ENCODE peak calls at places on chromosomes 16 and 17, in nine cellular contexts. S is breast epithelium, H is neural progenitor cell, M is Caco-2, Z is astrocyte, T is right atrium auricular region, U is lung, X is esophagus squamous epithelium, I is stomach. R is an unnamed sample. For H3K36me3, the result is how much of the 10 kb centered on the place peaks cover.

GRCh38 chr17:49990921-49991320 is 4.1 kb downstream of the DLX3 start:
- DNase-seq in S (no peak), H (no peak), M (no peak), Z (no peak), T (no peak), U (no peak), X (no peak), I (no peak), R (no peak)

GRCh38 chr17:72104164-72104862 is 16.5 kb upstream of the SOX9 start:
- DNase-seq in S (no peak), H (no peak), M (no peak), Z (peak), T (peak), U (no peak), X (no peak), I (no peak), R (no peak)

GRCh38 chr16:17578921-17579876 is 108.4 kb upstream of the XYLT1 start:
- DNase-seq in S (no peak), H (peak), M (peak), Z (peak), T (peak), U (peak), X (no peak), I (peak), R (peak)

GRCh38 chr17:13538841-13539411 is 62.8 kb downstream of the HS3ST3A1 start:
- DNase-seq in S (no peak), H (no peak), M (no peak), Z (peak), T (no peak), U (no peak), X (no peak), I (no peak), R (no peak)

GRCh38 chr17:73956595-73957465 is 246.6 kb upstream of the RPL38 start:
- DNase-seq in S (no peak), H (peak), M (peak), Z (no peak), T (no peak), U (peak), X (no peak), I (peak), R (peak)

GRCh38 chr17:55635253-55635766 is 87.4 kb downstream of the TMEM100 start:
- DNase-seq in S (no peak), H (no peak), M (no peak), Z (no peak), T (no peak), U (no peak), X (no peak), I (no peak), R (no peak)

GRCh38 chr17:39701784-39702422 is 2.0 kb downstream of the ERBB2 start:
- DNase-seq in S (no peak), H (peak), M (no peak), Z (no peak), T (no peak), U (no peak), X (no peak), I (no peak), R (no peak)

GRCh38 chr17:72301887-72302286 is 181.1 kb downstream of the SOX9 start:
- DNase-seq in S (no peak), H (no peak), M (no peak), Z (no peak), T (no peak), U (no peak), X (no peak), I (no peak), R (no peak)

GRCh38 chr16:78900039-78900811 is 700.3 kb downstream of the MAF start:
- DNase-seq in S (no peak), H (no peak), M (no peak), Z (no peak), T (no peak), U (no peak), X (no peak), I (no peak), R (no peak)

GRCh38 chr17:4074831-4075495 is 67.9 kb downstream of the ZZEF1 start:
- DNase-seq in S (no peak), H (peak), M (no peak), Z (peak), T (no peak), U (no peak), X (no peak), I (no peak), R (no peak)

GRCh38 chr16:65202461-65202860 is 80.6 kb upstream of the CDH11 start:
- DNase-seq in S (no peak), H (no peak), M (no peak), Z (peak), T (no peak), U (no peak), X (no peak), I (no peak), R (no peak)

GRCh38 chr16:49637933-49638695 is 217.8 kb downstream of the ZNF423 start:
- DNase-seq in S (no peak), H (no peak), M (no peak), Z (no peak), T (no peak), U (no peak), X (no peak), I (no peak), R (no peak)

GRCh38 chr16:75566889-75567255 is 693 bp downstream of the GABARAPL2 start:
- DNase-seq in S (no peak), H (peak), M (no peak), Z (no peak), T (no peak), U (no peak), X (no peak), I (no peak), R (no peak)

GRCh38 chr16:46844771-46845170 is 13.8 kb upstream of the C16orf87 start:
- DNase-seq in S (no peak), H (no peak), M (no peak), Z (peak), T (no peak), U (no peak), X (no peak), I (no peak), R (no peak)

GRCh38 chr17:13558588-13558987 is 43.1 kb downstream of the HS3ST3A1 start:
- DNase-seq in S (no peak), H (no peak), M (no peak), Z (no peak), T (no peak), U (no peak), X (no peak), I (no peak), R (no peak)

GRCh38 chr16:54947616-54948015 is 17.0 kb downstream of the IRX5 start:
- DNase-seq in S (no peak), H (no peak), M (no peak), Z (no peak), T (no peak), U (no peak), X (no peak), I (no peak), R (no peak)

GRCh38 chr17:69959291-69959690 is 115.7 kb upstream of the KCNJ16 start:
- DNase-seq in S (no peak), H (no peak), M (no peak), Z (peak), T (no peak), U (no peak), X (no peak), I (no peak), R (no peak)

GRCh38 chr16:71441348-71441781 is 489 bp downstream of the TLE7 start:
- DNase-seq in S (no peak), H (no peak), M (no peak), Z (no peak), T (no peak), U (no peak), X (no peak), I (no peak), R (no peak)

GRCh38 chr17:29347831-29348281 is 42.3 kb upstream of the TAOK1 start:
- DNase-seq in S (no peak), H (no peak), M (no peak), Z (peak), T (no peak), U (no peak), X (no peak), I (no peak), R (no peak)

GRCh38 chr16:51150894-51151320 is at the start of gene SALL1:
- DNase-seq in S (no peak), H (peak), M (no peak), Z (no peak), T (no peak), U (no peak), X (no peak), I (no peak), R (no peak)

GRCh38 chr16:880471-881171 is 80.1 kb upstream of the GNG13 start:
- DNase-seq in S (no peak), H (no peak), M (peak), Z (no peak), T (no peak), U (no peak), X (no peak), I (no peak), R (no peak)

GRCh38 chr17:50071692-50072091 is 15.8 kb downstream of the ITGA3 start:
- DNase-seq in S (no peak), H (no peak), M (no peak), Z (no peak), T (no peak), U (no peak), X (no peak), I (no peak), R (no peak)

GRCh38 chr17:17175917-17176316 is 30.2 kb downstream of the PLD6 start:
- DNase-seq in S (no peak), H (no peak), M (no peak), Z (no peak), T (no peak), U (no peak), X (no peak), I (no peak), R (no peak)
- H3K36me3 ChIP-seq in S (under half), H (under half), M (under half), Z (half or more), T (half or more), U (half or more), X (half or more), I (half or more), R (under half)

DNA sequence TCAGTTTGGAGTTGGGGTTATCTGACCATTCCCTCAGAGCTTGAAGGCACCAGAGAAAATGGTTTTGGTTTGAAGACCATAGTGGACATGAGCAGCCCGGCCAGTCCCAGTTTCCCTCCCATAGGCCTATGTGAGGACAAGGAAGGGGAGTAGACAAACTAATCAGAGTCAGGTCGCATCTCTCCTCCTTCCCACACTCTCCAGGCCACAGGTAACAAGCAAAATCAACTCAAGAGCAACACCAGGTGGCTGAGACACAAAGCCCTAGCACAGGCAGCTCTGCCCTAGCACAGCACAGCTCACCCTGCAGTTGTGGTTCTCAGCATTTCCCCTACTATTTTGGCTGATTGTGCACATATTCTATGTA is 7.2 kb downstream of the SUPT4H1 start:
- DNase-seq in S (no peak), H (no peak), M (no peak), Z (no peak), T (no peak), U (no peak), X (no peak), I (no peak), R (no peak)
- H3K36me3 ChIP-seq in S (under half), H (under half), M (under half), Z (half or more), T (half or more), U (under half), X (half or more), I (half or more), R (under half)

DNA sequence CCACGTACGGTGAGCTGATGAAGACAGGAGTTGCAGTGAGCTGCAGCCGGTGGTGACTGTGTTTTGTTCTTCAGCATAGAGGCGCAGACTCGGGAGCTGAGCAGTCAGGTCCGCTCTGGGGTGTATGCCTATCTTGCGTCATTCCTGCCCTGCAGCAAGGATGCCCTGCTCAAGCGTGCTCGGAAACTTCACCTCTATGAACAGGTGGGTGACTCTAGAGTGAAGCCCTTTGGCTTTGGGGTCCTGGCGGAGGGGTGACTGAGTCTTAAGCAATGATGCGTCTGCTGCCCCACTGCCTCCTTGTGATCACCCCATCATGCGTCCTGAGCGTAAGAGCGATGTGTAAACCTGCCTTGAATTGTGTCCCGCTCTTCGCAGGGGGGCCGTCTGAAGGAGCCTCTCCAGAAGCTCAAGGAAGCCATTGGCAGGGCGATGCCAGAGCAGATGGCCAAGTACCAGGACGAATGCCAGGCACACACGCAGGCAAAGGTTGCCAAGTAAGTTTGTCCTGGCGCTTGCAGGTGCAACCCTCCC is 22.9 kb downstream of the UBN1 start:
- DNase-seq in S (no peak), H (no peak), M (no peak), Z (no peak), T (no peak), U (peak), X (no peak), I (peak), R (no peak)
- H3K36me3 ChIP-seq in S (under half), H (under half), M (under half), Z (under half), T (half or more), U (half or more), X (half or more), I (half or more), R (half or more)

DNA sequence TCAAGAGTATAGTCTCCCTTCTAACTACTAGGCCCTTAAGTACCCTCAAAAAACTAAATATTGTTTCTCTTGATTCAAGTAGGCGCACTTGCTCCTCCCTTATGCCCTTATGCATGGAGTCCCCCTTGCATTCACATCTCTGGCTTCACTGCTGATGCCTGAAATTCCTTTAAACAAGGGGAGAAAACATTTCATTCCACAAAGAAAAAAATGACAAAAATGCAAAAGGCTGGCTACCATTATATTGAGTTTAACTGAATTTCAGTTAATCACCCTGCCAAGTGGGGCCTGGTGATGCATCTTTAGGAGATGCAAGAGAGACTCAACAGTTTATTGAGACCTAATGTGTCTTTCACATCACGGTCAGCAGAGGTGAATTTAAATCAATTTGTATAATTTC is 35.6 kb downstream of the CRLF3 start:
- DNase-seq in S (no peak), H (no peak), M (no peak), Z (peak), T (no peak), U (peak), X (no peak), I (no peak), R (no peak)
- H3K36me3 ChIP-seq in S (under half), H (under half), M (under half), Z (under half), T (under half), U (under half), X (half or more), I (half or more), R (half or more)